ENCODE peak calls at places on chromosomes 4 and X, in nine cellular contexts. One of them, this sample, is unnamed.

GRCh38 chr4:132125131-132125530 is 1024.0 kb upstream of the PCDH10 start:
- DNase-seq in coronary artery: no peak
- DNase-seq in NB4: no peak
- DNase-seq in cardiac fibroblast: no peak
- DNase-seq in lung: no peak
- DNase-seq in EL: no peak
- DNase-seq in Caki2: no peak
- DNase-seq in T-helper 17 cell: no peak
- DNase-seq in nephron progenitor cell: no peak
- DNase-seq in this sample: no peak

GRCh38 chr4:141486375-141486997 is 149.9 kb upstream of the IL15 start:
- DNase-seq in coronary artery: no peak
- DNase-seq in cardiac fibroblast: peak; percentile 32
- DNase-seq in NB4: no peak
- DNase-seq in nephron progenitor cell: no peak
- DNase-seq in Caki2: no peak
- DNase-seq in lung: no peak
- DNase-seq in EL: peak; percentile 72
- DNase-seq in T-helper 17 cell: no peak
- DNase-seq in this sample: no peak

GRCh38 chr4:98352403-98352802 is 91.2 kb downstream of the RAP1GDS1 start:
- DNase-seq in coronary artery: no peak
- DNase-seq in NB4: no peak
- DNase-seq in cardiac fibroblast: peak; percentile 46
- DNase-seq in nephron progenitor cell: no peak
- DNase-seq in EL: no peak
- DNase-seq in T-helper 17 cell: no peak
- DNase-seq in Caki2: no peak
- DNase-seq in lung: no peak
- DNase-seq in this sample: no peak

GRCh38 chr4:124684301-124684700 is 28.2 kb downstream of the ANKRD50 start:
- DNase-seq in EL: peak; percentile 11
- DNase-seq in coronary artery: no peak
- DNase-seq in lung: no peak
- DNase-seq in NB4: no peak
- DNase-seq in nephron progenitor cell: no peak
- DNase-seq in cardiac fibroblast: no peak
- DNase-seq in T-helper 17 cell: no peak
- DNase-seq in Caki2: no peak
- DNase-seq in this sample: no peak

GRCh38 chr4:151957163-151957562 is 196.4 kb upstream of the GATB start:
- DNase-seq in EL: peak; percentile 29
- DNase-seq in Caki2: no peak
- DNase-seq in coronary artery: no peak
- DNase-seq in cardiac fibroblast: peak; percentile 7
- DNase-seq in nephron progenitor cell: peak; percentile 40
- DNase-seq in lung: no peak
- DNase-seq in NB4: no peak
- DNase-seq in T-helper 17 cell: no peak
- DNase-seq in this sample: no peak

GRCh38 chr4:173231916-173232315 is 63.3 kb downstream of the GALNT7 start:
- DNase-seq in cardiac fibroblast: peak; percentile 57
- DNase-seq in T-helper 17 cell: no peak
- DNase-seq in EL: peak; percentile 15
- DNase-seq in coronary artery: no peak
- DNase-seq in NB4: peak; percentile 49
- DNase-seq in lung: no peak
- DNase-seq in nephron progenitor cell: no peak
- DNase-seq in Caki2: no peak
- DNase-seq in this sample: no peak

GRCh38 chr4:42048394-42048793 is 58.1 kb downstream of the SLC30A9 start:
- DNase-seq in EL: peak; percentile 76
- DNase-seq in coronary artery: no peak
- DNase-seq in NB4: no peak
- DNase-seq in lung: no peak
- DNase-seq in Caki2: peak; percentile 51
- DNase-seq in T-helper 17 cell: no peak
- DNase-seq in cardiac fibroblast: peak; percentile 57
- DNase-seq in nephron progenitor cell: no peak
- DNase-seq in this sample: no peak

GRCh38 chrX:133412246-133412645 is 3.0 kb downstream of the GPC4 start:
- DNase-seq in T-helper 17 cell: no peak
- DNase-seq in lung: no peak
- DNase-seq in Caki2: no peak
- DNase-seq in nephron progenitor cell: no peak
- DNase-seq in EL: no peak
- DNase-seq in NB4: no peak
- DNase-seq in cardiac fibroblast: peak; percentile 11
- DNase-seq in coronary artery: no peak
- DNase-seq in this sample: no peak

GRCh38 chr4:125111352-125111751 is 203.4 kb upstream of the FAT4 start:
- DNase-seq in nephron progenitor cell: no peak
- DNase-seq in T-helper 17 cell: no peak
- DNase-seq in cardiac fibroblast: no peak
- DNase-seq in NB4: no peak
- DNase-seq in EL: no peak
- DNase-seq in lung: no peak
- DNase-seq in coronary artery: no peak
- DNase-seq in Caki2: no peak
- DNase-seq in this sample: no peak

GRCh38 chr4:114263233-114263632 is 283.8 kb upstream of the ARSJ start:
- DNase-seq in T-helper 17 cell: no peak
- DNase-seq in Caki2: peak; percentile 51
- DNase-seq in coronary artery: no peak
- DNase-seq in NB4: no peak
- DNase-seq in cardiac fibroblast: peak; percentile 18
- DNase-seq in lung: no peak
- DNase-seq in EL: peak; percentile 63
- DNase-seq in nephron progenitor cell: no peak
- DNase-seq in this sample: no peak

GRCh38 chr4:38406243-38406642 is 257.8 kb upstream of the KLF3 start:
- DNase-seq in NB4: no peak
- DNase-seq in Caki2: no peak
- DNase-seq in EL: no peak
- DNase-seq in coronary artery: no peak
- DNase-seq in nephron progenitor cell: no peak
- DNase-seq in T-helper 17 cell: no peak
- DNase-seq in cardiac fibroblast: no peak
- DNase-seq in lung: no peak
- DNase-seq in this sample: no peak

GRCh38 chrX:74788545-74789086 is 136.6 kb downstream of the NEXMIF start:
- DNase-seq in nephron progenitor cell: no peak
- DNase-seq in Caki2: no peak
- DNase-seq in coronary artery: no peak
- DNase-seq in NB4: no peak
- DNase-seq in lung: no peak
- DNase-seq in T-helper 17 cell: no peak
- DNase-seq in cardiac fibroblast: no peak
- DNase-seq in EL: no peak
- DNase-seq in this sample: no peak

GRCh38 chr4:26183017-26183416 is 137.8 kb upstream of the RBPJ start:
- DNase-seq in nephron progenitor cell: no peak
- DNase-seq in Caki2: no peak
- DNase-seq in cardiac fibroblast: no peak
- DNase-seq in lung: no peak
- DNase-seq in EL: peak; percentile 52
- DNase-seq in T-helper 17 cell: no peak
- DNase-seq in NB4: no peak
- DNase-seq in coronary artery: no peak
- DNase-seq in this sample: no peak

GRCh38 chr4:15651682-15652081 is 3.5 kb downstream of the FBXL5 start:
- DNase-seq in cardiac fibroblast: no peak
- DNase-seq in NB4: peak; percentile 24
- DNase-seq in lung: no peak
- DNase-seq in T-helper 17 cell: no peak
- DNase-seq in Caki2: no peak
- DNase-seq in nephron progenitor cell: no peak
- DNase-seq in coronary artery: no peak
- DNase-seq in EL: peak; percentile 9
- DNase-seq in this sample: no peak

GRCh38 chrX:34560180-34560579 is 96.9 kb downstream of the TMEM47 start:
- DNase-seq in Caki2: no peak
- DNase-seq in coronary artery: no peak
- DNase-seq in lung: no peak
- DNase-seq in cardiac fibroblast: no peak
- DNase-seq in T-helper 17 cell: no peak
- DNase-seq in nephron progenitor cell: no peak
- DNase-seq in NB4: no peak
- DNase-seq in EL: no peak
- DNase-seq in this sample: no peak

GRCh38 chr4:95250544-95251137 is 298.1 kb downstream of the UNC5C start:
- DNase-seq in NB4: no peak
- DNase-seq in nephron progenitor cell: no peak
- DNase-seq in coronary artery: no peak
- DNase-seq in lung: no peak
- DNase-seq in T-helper 17 cell: no peak
- DNase-seq in cardiac fibroblast: no peak
- DNase-seq in EL: no peak
- DNase-seq in Caki2: no peak
- DNase-seq in this sample: no peak

GRCh38 chr4:2281575-2282343 is 19.9 kb upstream of the MXD4 start:
- DNase-seq in Caki2: no peak
- DNase-seq in nephron progenitor cell: no peak
- DNase-seq in EL: no peak
- DNase-seq in T-helper 17 cell: peak; percentile 81
- DNase-seq in coronary artery: no peak
- DNase-seq in lung: no peak
- DNase-seq in NB4: peak; percentile 84
- DNase-seq in cardiac fibroblast: no peak
- DNase-seq in this sample: no peak

GRCh38 chr4:57373971-57374370 is 263.8 kb upstream of the IGFBP7 start:
- DNase-seq in cardiac fibroblast: no peak
- DNase-seq in nephron progenitor cell: no peak
- DNase-seq in T-helper 17 cell: no peak
- DNase-seq in coronary artery: no peak
- DNase-seq in NB4: no peak
- DNase-seq in EL: peak; percentile 75
- DNase-seq in Caki2: no peak
- DNase-seq in lung: no peak
- DNase-seq in this sample: no peak

GRCh38 chr4:88697113-88697512 is 516 bp downstream of the NAP1L5 start:
- DNase-seq in nephron progenitor cell: no peak
- DNase-seq in T-helper 17 cell: no peak
- DNase-seq in coronary artery: no peak
- DNase-seq in lung: no peak
- DNase-seq in EL: peak; percentile 29
- DNase-seq in Caki2: no peak
- DNase-seq in cardiac fibroblast: peak; percentile 53
- DNase-seq in NB4: peak; percentile 4
- DNase-seq in this sample: peak; percentile 45

GRCh38 chrX:87310780-87311179 is 206.8 kb upstream of the KLHL4 start:
- DNase-seq in EL: no peak
- DNase-seq in NB4: no peak
- DNase-seq in T-helper 17 cell: no peak
- DNase-seq in cardiac fibroblast: no peak
- DNase-seq in lung: no peak
- DNase-seq in nephron progenitor cell: no peak
- DNase-seq in Caki2: no peak
- DNase-seq in coronary artery: no peak
- DNase-seq in this sample: no peak

GRCh38 chr4:10184501-10184938 is 67.9 kb upstream of the WDR1 start:
- DNase-seq in coronary artery: no peak
- DNase-seq in NB4: peak; percentile 54
- DNase-seq in nephron progenitor cell: no peak
- DNase-seq in Caki2: no peak
- DNase-seq in T-helper 17 cell: no peak
- DNase-seq in lung: no peak
- DNase-seq in cardiac fibroblast: no peak
- DNase-seq in EL: no peak
- DNase-seq in this sample: no peak

GRCh38 chr4:15331930-15332329 is 95.9 kb upstream of the C1QTNF7 start:
- DNase-seq in T-helper 17 cell: no peak
- DNase-seq in coronary artery: no peak
- DNase-seq in Caki2: no peak
- DNase-seq in lung: no peak
- DNase-seq in nephron progenitor cell: no peak
- DNase-seq in cardiac fibroblast: no peak
- DNase-seq in EL: no peak
- DNase-seq in NB4: no peak
- DNase-seq in this sample: no peak

GRCh38 chrX:131081772-131082755 is 23.9 kb downstream of the ARHGAP36 start:
- DNase-seq in Caki2: no peak
- DNase-seq in T-helper 17 cell: no peak
- DNase-seq in cardiac fibroblast: no peak
- DNase-seq in nephron progenitor cell: peak; percentile 60
- DNase-seq in EL: no peak
- DNase-seq in NB4: no peak
- DNase-seq in lung: no peak
- DNase-seq in coronary artery: no peak
- DNase-seq in this sample: no peak

GRCh38 chrX:6954836-6955235 is 192.7 kb upstream of the STS start:
- DNase-seq in EL: no peak
- DNase-seq in cardiac fibroblast: no peak
- DNase-seq in lung: no peak
- DNase-seq in nephron progenitor cell: no peak
- DNase-seq in coronary artery: no peak
- DNase-seq in T-helper 17 cell: no peak
- DNase-seq in Caki2: no peak
- DNase-seq in NB4: no peak
- DNase-seq in this sample: no peak

GRCh38 chr4:24488399-24489164 is 95.8 kb downstream of the DHX15 start:
- DNase-seq in nephron progenitor cell: peak; percentile 90
- DNase-seq in EL: peak; percentile 61
- DNase-seq in lung: peak; percentile 67
- DNase-seq in coronary artery: no peak
- DNase-seq in T-helper 17 cell: peak; percentile 50
- DNase-seq in NB4: peak; percentile 74
- DNase-seq in cardiac fibroblast: peak; percentile 75
- DNase-seq in Caki2: peak; percentile 47
- DNase-seq in this sample: no peak

GRCh38 chr4:75325316-75325715 is 188.9 kb downstream of the RCHY1 start:
- DNase-seq in EL: no peak
- DNase-seq in Caki2: no peak
- DNase-seq in lung: no peak
- DNase-seq in nephron progenitor cell: no peak
- DNase-seq in T-helper 17 cell: no peak
- DNase-seq in coronary artery: no peak
- DNase-seq in cardiac fibroblast: no peak
- DNase-seq in NB4: no peak
- DNase-seq in this sample: no peak